ENCODE peak calls at places on chromosomes 12 and 14, in eight cellular contexts. Y, D, O, B, S, K, R and P are unnamed samples.

GRCh38 chr12:54420766-54421144 is 1.7 kb upstream of the ITGA5 start:
- DNase-seq in Y (no peak), D (no peak), O (no peak), B (no peak), S (no peak), K (no peak), R (no peak), P (no peak)

GRCh38 chr12:15928870-15929571 is 17.9 kb downstream of the DERA start:
- DNase-seq in Y (peak), D (no peak), O (peak), B (peak), S (peak), K (peak), R (no peak), P (no peak)

GRCh38 chr12:6376965-6377666 is 1.8 kb upstream of the SCNN1A start:
- DNase-seq in Y (no peak), D (no peak), O (no peak), B (no peak), S (peak), K (peak), R (no peak), P (no peak)

GRCh38 chr12:121786441-121786825 is 7.1 kb downstream of the RHOF start:
- DNase-seq in Y (peak), D (peak), O (no peak), B (no peak), S (no peak), K (no peak), R (peak), P (peak)

GRCh38 chr12:50581226-50582184 is 76.7 kb downstream of the DIP2B start:
- DNase-seq in Y (no peak), D (no peak), O (no peak), B (no peak), S (no peak), K (no peak), R (peak), P (no peak)

GRCh38 chr14:59189822-59190368 is 1.4 kb downstream of the DAAM1 start:
- DNase-seq in Y (peak), D (peak), O (peak), B (peak), S (peak), K (peak), R (peak), P (peak)

GRCh38 chr14:63039800-63040380 is 5.4 kb downstream of the KCNH5 start:
- DNase-seq in Y (no peak), D (no peak), O (peak), B (no peak), S (no peak), K (peak), R (peak), P (no peak)

GRCh38 chr12:116959845-116960514 is 49.2 kb downstream of the FBXW8 start:
- DNase-seq in Y (no peak), D (no peak), O (no peak), B (no peak), S (no peak), K (no peak), R (no peak), P (no peak)

GRCh38 chr12:34346372-34347034 is 324.2 kb downstream of the ALG10 start:
- DNase-seq in Y (no peak), D (no peak), O (no peak), B (no peak), S (no peak), K (no peak), R (no peak), P (no peak)

GRCh38 chr14:89033756-89034155 is 209.3 kb downstream of the TTC8 start:
- DNase-seq in Y (no peak), D (peak), O (peak), B (no peak), S (no peak), K (no peak), R (no peak), P (no peak)

GRCh38 chr12:30010071-30011052 is 226.6 kb upstream of the TMTC1 start:
- DNase-seq in Y (no peak), D (no peak), O (no peak), B (no peak), S (no peak), K (peak), R (no peak), P (no peak)

GRCh38 chr12:29907486-29907885 is 123.7 kb upstream of the TMTC1 start:
- DNase-seq in Y (no peak), D (no peak), O (no peak), B (no peak), S (no peak), K (no peak), R (no peak), P (no peak)

GRCh38 chr14:44846232-44846824 is 115.4 kb downstream of the KLHL28 start:
- DNase-seq in Y (peak), D (peak), O (peak), B (no peak), S (no peak), K (peak), R (peak), P (peak)

GRCh38 chr12:39144613-39145061 is 239.2 kb upstream of the CPNE8 start:
- DNase-seq in Y (no peak), D (no peak), O (no peak), B (no peak), S (no peak), K (peak), R (no peak), P (no peak)

GRCh38 chr12:13094349-13094748 is 9.1 kb downstream of the GSG1 start:
- DNase-seq in Y (peak), D (no peak), O (no peak), B (no peak), S (no peak), K (no peak), R (peak), P (peak)

GRCh38 chr14:69208665-69209064 is 17.4 kb downstream of the EXD2 start:
- DNase-seq in Y (no peak), D (no peak), O (no peak), B (no peak), S (no peak), K (no peak), R (no peak), P (no peak)

GRCh38 chr12:85733441-85733840 is 102.8 kb downstream of the RASSF9 start:
- DNase-seq in Y (no peak), D (no peak), O (no peak), B (no peak), S (no peak), K (no peak), R (no peak), P (peak)

GRCh38 chr12:110689002-110689600 is at the start of gene HVCN1:
- DNase-seq in Y (peak), D (no peak), O (no peak), B (peak), S (peak), K (peak), R (no peak), P (no peak)

GRCh38 chr12:49537709-49538601 is 875 bp upstream of the KCNH3 start:
- DNase-seq in Y (no peak), D (no peak), O (peak), B (no peak), S (peak), K (peak), R (no peak), P (no peak)

GRCh38 chr14:24815543-24815942 is 181.6 kb upstream of the GZMB start:
- DNase-seq in Y (no peak), D (no peak), O (no peak), B (no peak), S (no peak), K (peak), R (no peak), P (no peak)

GRCh38 chr14:36556811-36557433 is 25.5 kb downstream of the NKX2-8 start:
- DNase-seq in Y (peak), D (no peak), O (peak), B (no peak), S (no peak), K (peak), R (no peak), P (no peak)

GRCh38 chr14:77148510-77149231 is 7.1 kb upstream of the ZDHHC22 start:
- DNase-seq in Y (no peak), D (peak), O (no peak), B (no peak), S (no peak), K (no peak), R (no peak), P (no peak)

GRCh38 chr12:118773956-118774723 is 207.2 kb upstream of the SRRM4 start:
- DNase-seq in Y (no peak), D (peak), O (peak), B (no peak), S (peak), K (peak), R (no peak), P (no peak)

GRCh38 chr12:44021471-44021971 is 185.6 kb downstream of the TMEM117 start:
- DNase-seq in Y (no peak), D (no peak), O (no peak), B (no peak), S (no peak), K (no peak), R (no peak), P (no peak)